ENCODE peak calls at places on chromosomes 1 and 21, in eight cellular contexts. O is cardiac fibroblast, V is foreskin fibroblast, R is mesendoderm, Q is heart right ventricle, C is astrocyte, N is fibroblast of mammary gland, B is Panc1. F is an unnamed sample.

GRCh38 chr1:3443759-3444697 is 10.4 kb upstream of the ARHGEF16 start:
- DNase-seq in O (no peak), V (no peak), R (no peak), Q (peak), C (no peak), N (no peak), B (no peak), F (no peak)

GRCh38 chr1:236425031-236425663 is 31.1 kb downstream of the EDARADD start:
- DNase-seq in O (no peak), V (no peak), R (no peak), Q (no peak), C (no peak), N (no peak), B (no peak), F (no peak)

GRCh38 chr1:86487131-86487804 is 18.5 kb downstream of the CLCA1 start:
- DNase-seq in O (peak), V (peak), R (no peak), Q (peak), C (peak), N (peak), B (no peak), F (peak)

GRCh38 chr1:203512830-203513578 is 19.1 kb downstream of the OPTC start:
- DNase-seq in O (peak), V (peak), R (peak), Q (no peak), C (peak), N (peak), B (peak), F (peak)

GRCh38 chr1:242774256-242774655 is 249.8 kb upstream of the PLD5 start:
- DNase-seq in O (no peak), V (no peak), R (no peak), Q (no peak), C (no peak), N (no peak), B (no peak), F (no peak)

GRCh38 chr1:93805027-93805426 is 74.0 kb downstream of the DNTTIP2 start:
- DNase-seq in O (peak), V (peak), R (no peak), Q (no peak), C (peak), N (peak), B (no peak), F (no peak)

GRCh38 chr1:156117414-156118174 is 3.1 kb downstream of the LMNA start:
- DNase-seq in O (no peak), V (peak), R (no peak), Q (no peak), C (no peak), N (peak), B (no peak), F (no peak)

GRCh38 chr1:189323090-189323489 is 1154.6 kb downstream of the BRINP3 start:
- DNase-seq in O (peak), V (peak), R (no peak), Q (no peak), C (peak), N (no peak), B (no peak), F (no peak)

GRCh38 chr1:78831731-78832360 is 174.7 kb downstream of the ADGRL4 start:
- DNase-seq in O (peak), V (peak), R (peak), Q (no peak), C (peak), N (peak), B (no peak), F (peak)

GRCh38 chr1:241605146-241605805 is 34.9 kb downstream of the CHML start:
- DNase-seq in O (no peak), V (no peak), R (peak), Q (no peak), C (no peak), N (peak), B (no peak), F (no peak)

GRCh38 chr1:151176514-151177045 is 799 bp upstream of the TMOD4 start:
- DNase-seq in O (no peak), V (no peak), R (no peak), Q (no peak), C (no peak), N (no peak), B (no peak), F (no peak)

GRCh38 chr1:156645058-156645457 is 3.1 kb downstream of the BCAN start:
- DNase-seq in O (no peak), V (no peak), R (no peak), Q (no peak), C (no peak), N (no peak), B (no peak), F (no peak)

GRCh38 chr21:32283001-32283400 is 4.2 kb upstream of the MIS18A start:
- DNase-seq in O (no peak), V (no peak), R (no peak), Q (no peak), C (no peak), N (no peak), B (no peak), F (no peak)

GRCh38 chr1:245160288-245160687 is 5.5 kb downstream of the KIF26B start:
- DNase-seq in O (peak), V (peak), R (no peak), Q (no peak), C (no peak), N (peak), B (no peak), F (no peak)

GRCh38 chr1:7642781-7643180 is 128.3 kb upstream of the VAMP3 start:
- DNase-seq in O (no peak), V (no peak), R (no peak), Q (no peak), C (no peak), N (no peak), B (no peak), F (no peak)

GRCh38 chr1:8335246-8335645 is 17.3 kb downstream of the SLC45A1 start:
- DNase-seq in O (no peak), V (no peak), R (no peak), Q (no peak), C (no peak), N (no peak), B (no peak), F (no peak)

GRCh38 chr1:94925561-94926364 is 1.1 kb downstream of the CNN3 start:
- DNase-seq in O (peak), V (peak), R (peak), Q (peak), C (peak), N (peak), B (no peak), F (peak)

GRCh38 chr1:53295295-53295694 is 32.6 kb downstream of the LRP8 start:
- DNase-seq in O (peak), V (peak), R (no peak), Q (no peak), C (no peak), N (no peak), B (no peak), F (no peak)

GRCh38 chr1:111628153-111628552 is 8.6 kb downstream of the RAP1A start:
- DNase-seq in O (no peak), V (no peak), R (peak), Q (no peak), C (peak), N (no peak), B (no peak), F (no peak)

GRCh38 chr1:180157108-180157507 is 2.4 kb downstream of the QSOX1 start:
- DNase-seq in O (peak), V (peak), R (no peak), Q (no peak), C (peak), N (peak), B (no peak), F (peak)

GRCh38 chr1:167645161-167645560 is 15.1 kb downstream of the RCSD1 start:
- DNase-seq in O (no peak), V (no peak), R (peak), Q (no peak), C (no peak), N (no peak), B (no peak), F (no peak)

GRCh38 chr1:192747305-192747704 is 61.5 kb upstream of the RGS2 start:
- DNase-seq in O (peak), V (peak), R (no peak), Q (no peak), C (peak), N (peak), B (no peak), F (peak)

GRCh38 chr1:181314010-181314409 is 169.3 kb upstream of the CACNA1E start:
- DNase-seq in O (no peak), V (no peak), R (no peak), Q (no peak), C (no peak), N (no peak), B (no peak), F (no peak)

GRCh38 chr1:151832318-151832984 is 849 bp upstream of the RORC start:
- DNase-seq in O (peak), V (peak), R (no peak), Q (peak), C (no peak), N (peak), B (no peak), F (no peak)

GRCh38 chr1:43368646-43369020 is 822 bp upstream of the ELOVL1 start:
- DNase-seq in O (no peak), V (no peak), R (no peak), Q (no peak), C (no peak), N (no peak), B (no peak), F (no peak)

GRCh38 chr1:174954686-174955669 is 44.8 kb upstream of the CACYBP start:
- DNase-seq in O (no peak), V (no peak), R (no peak), Q (no peak), C (no peak), N (no peak), B (no peak), F (no peak)

GRCh38 chr1:200034262-200034557 is 6.7 kb downstream of the NR5A2 start:
- DNase-seq in O (no peak), V (no peak), R (no peak), Q (no peak), C (no peak), N (no peak), B (no peak), F (no peak)

GRCh38 chr1:200033511-200034261 is 6.2 kb downstream of the NR5A2 start:
- DNase-seq in O (peak), V (peak), R (peak), Q (no peak), C (no peak), N (no peak), B (no peak), F (no peak)

GRCh38 chr1:200035956-200036615 is 8.6 kb downstream of the NR5A2 start:
- DNase-seq in O (no peak), V (peak), R (peak), Q (no peak), C (no peak), N (no peak), B (no peak), F (no peak)

GRCh38 chr1:200035397-200035955 is 8.0 kb downstream of the NR5A2 start:
- DNase-seq in O (no peak), V (peak), R (no peak), Q (no peak), C (no peak), N (no peak), B (no peak), F (no peak)

GRCh38 chr1:200034821-200035396 is 7.4 kb downstream of the NR5A2 start:
- DNase-seq in O (peak), V (peak), R (peak), Q (no peak), C (no peak), N (peak), B (no peak), F (no peak)
- H3K4me3 ChIP-seq in O (peak), V (peak), R (peak), Q (peak), C (peak), N (peak), B (no peak), F (peak)

GRCh38 chr1:16938351-16939321 is 16.9 kb downstream of the CROCC start:
- DNase-seq in O (no peak), V (no peak), R (peak), Q (no peak), C (no peak), N (no peak), B (no peak), F (no peak)
- H3K4me3 ChIP-seq in O (no peak), V (no peak), R (no peak), Q (no peak), C (no peak), N (no peak), B (no peak), F (no peak)

GRCh38 chr1:114755006-114755936 is 2.5 kb downstream of the CSDE1 start:
- DNase-seq in O (no peak), V (peak), R (no peak), Q (no peak), C (peak), N (peak), B (no peak), F (no peak)
- H3K4me3 ChIP-seq in O (peak), V (peak), R (no peak), Q (peak), C (peak), N (peak), B (peak), F (no peak)

DNA sequence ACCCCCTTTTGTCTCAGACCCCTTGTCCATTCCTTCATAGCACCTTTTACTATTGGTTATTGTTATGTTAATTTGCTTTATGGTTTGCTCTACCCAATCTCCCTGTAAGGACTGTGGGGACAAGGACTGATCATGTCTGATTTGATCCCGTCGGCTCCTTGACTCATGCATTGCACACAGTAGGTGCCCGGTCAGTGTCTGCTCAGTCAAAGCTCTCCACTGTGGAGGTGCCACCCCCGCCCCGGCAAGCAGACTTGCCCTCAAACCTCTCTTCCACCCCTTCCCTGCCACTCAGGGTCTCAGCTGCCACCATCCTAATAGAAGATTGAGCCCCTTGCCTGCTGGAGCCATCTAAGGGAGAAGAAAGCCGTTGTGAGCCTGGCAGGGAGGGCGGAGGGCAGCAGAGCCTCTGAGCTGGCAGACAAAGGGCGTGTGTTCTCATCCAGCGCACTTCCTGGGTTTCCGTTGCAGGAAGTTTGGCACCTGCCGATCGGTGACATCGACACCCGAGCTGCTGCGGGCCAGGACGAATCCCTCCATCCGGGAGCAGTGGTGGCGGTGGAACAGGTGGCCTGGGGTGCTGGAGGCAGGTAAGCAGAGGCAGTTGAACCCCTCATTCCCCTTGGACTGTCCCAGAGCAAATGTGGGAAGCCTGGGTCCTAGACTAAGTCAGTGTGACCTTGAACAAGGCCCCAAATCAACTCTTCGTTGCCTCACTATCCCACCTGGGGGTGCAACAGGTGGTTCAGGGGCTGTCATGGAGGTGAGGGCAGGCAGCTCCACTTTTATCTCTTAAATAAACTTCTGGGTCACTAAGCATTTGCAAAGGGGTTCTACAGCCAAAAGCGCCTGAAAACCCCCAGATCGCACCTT is 2.2 kb upstream of the FBLIM1 start:
- DNase-seq in O (no peak), V (no peak), R (no peak), Q (no peak), C (no peak), N (no peak), B (no peak), F (no peak)
- H3K4me3 ChIP-seq in O (no peak), V (no peak), R (no peak), Q (no peak), C (no peak), N (no peak), B (no peak), F (no peak)